ENCODE peak calls at places on chromosomes 12 and 14, in four cellular contexts. R is pancreas, W is thoracic aorta, B is left ventricle myocardium inferior. X is an unnamed sample.
A peak's percentile ranks its signal among the peaks of the same experiment; 100 is the strongest.

GRCh38 chr12:14768823-14769405 is 34.4 kb downstream of the WBP11 start:
- DNase-seq in R (peak; percentile 37), W (peak; percentile 7), B (no peak), X (no peak)

GRCh38 chr12:19893514-19893913 is 454.2 kb downstream of the AEBP2 start:
- DNase-seq in R (no peak), W (no peak), B (no peak), X (no peak)

GRCh38 chr14:69346710-69347109 is 51.4 kb downstream of the ERH start:
- DNase-seq in R (no peak), W (no peak), B (peak; percentile 29), X (no peak)

GRCh38 chr12:51622564-51622963 is 31.5 kb downstream of the SCN8A start:
- DNase-seq in R (no peak), W (no peak), B (no peak), X (no peak)

GRCh38 chr12:82651489-82651888 is 35.2 kb upstream of the TMTC2 start:
- DNase-seq in R (no peak), W (no peak), B (no peak), X (no peak)

GRCh38 chr12:90331262-90331661 is 622.6 kb upstream of the ATP2B1 start:
- DNase-seq in R (no peak), W (no peak), B (peak; percentile 12), X (no peak)

GRCh38 chr14:103724116-103724515 is 8.5 kb downstream of the ZFYVE21 start:
- DNase-seq in R (peak; percentile 79), W (no peak), B (peak; percentile 75), X (peak; percentile 94)

GRCh38 chr14:104356738-104357688 is 218.6 kb downstream of the KIF26A start:
- DNase-seq in R (no peak), W (no peak), B (no peak), X (peak; percentile 55)

GRCh38 chr14:94562019-94562418 is 777 bp downstream of the SERPINA4 start:
- DNase-seq in R (peak; percentile 3), W (no peak), B (no peak), X (peak; percentile 13)

GRCh38 chr14:94761999-94762377 is 7.9 kb downstream of the GSC start:
- DNase-seq in R (no peak), W (no peak), B (no peak), X (no peak)

GRCh38 chr14:63787995-63788946 is 60.4 kb upstream of the SGPP1 start:
- DNase-seq in R (no peak), W (no peak), B (no peak), X (no peak)

GRCh38 chr12:27733052-27733656 is 22.5 kb downstream of the MRPS35 start:
- DNase-seq in R (no peak), W (no peak), B (no peak), X (no peak)

GRCh38 chr14:49908433-49908782 is 15.5 kb downstream of the ARF6 start:
- DNase-seq in R (no peak), W (no peak), B (no peak), X (no peak)

GRCh38 chr14:85038526-85038925 is 491.4 kb upstream of the FLRT2 start:
- DNase-seq in R (no peak), W (no peak), B (no peak), X (no peak)

GRCh38 chr14:75301666-75302325 is 23.2 kb downstream of the FOS start:
- DNase-seq in R (no peak), W (no peak), B (peak; percentile 54), X (peak; percentile 60)

GRCh38 chr14:68047910-68048309 is 228.3 kb downstream of the RAD51B start:
- DNase-seq in R (no peak), W (no peak), B (no peak), X (no peak)

GRCh38 chr14:87108726-87109125 is 884.3 kb downstream of the GALC start:
- DNase-seq in R (no peak), W (no peak), B (no peak), X (no peak)

GRCh38 chr12:106986625-106987389 is at the start of gene MTERF2:
- DNase-seq in R (peak; percentile 96), W (peak; percentile 75), B (peak; percentile 95), X (peak; percentile 94)
- H3K27ac ChIP-seq in R (peak within 1 kb of the TSS; percentile 91), W (peak within 1 kb of the TSS; percentile 83), B (peak within 1 kb of the TSS; percentile 91), X (peak within 1 kb of the TSS; percentile 95)

GRCh38 chr12:774051-774614 is 21.8 kb downstream of the WNK1 start:
- DNase-seq in R (no peak), W (no peak), B (no peak), X (no peak)

GRCh38 chr12:780750-781379 is 28.5 kb downstream of the WNK1 start:
- DNase-seq in R (no peak), W (no peak), B (no peak), X (no peak)

GRCh38 chr12:778615-779014 is 26.2 kb downstream of the WNK1 start:
- DNase-seq in R (no peak), W (no peak), B (no peak), X (no peak)

GRCh38 chr12:779745-780734 is 27.7 kb downstream of the WNK1 start:
- DNase-seq in R (no peak), W (no peak), B (no peak), X (no peak)

GRCh38 chr12:777550-778047 is 25.2 kb downstream of the WNK1 start:
- DNase-seq in R (no peak), W (no peak), B (no peak), X (no peak)
- H3K4me1 ChIP-seq in R (peaks cover 17% of the 10 kb centered on the region), W (peaks cover 40% of the 10 kb centered on the region), B (peaks cover 98% of the 10 kb centered on the region), X (peaks cover 26% of the 10 kb centered on the region)

GRCh38 chr12:34126805-34127204 is 104.5 kb downstream of the ALG10 start:
- DNase-seq in R (no peak), W (no peak), B (no peak), X (no peak)
- H3K27ac ChIP-seq in R (no peak overlapping the region), W (no peak overlapping the region), B (peak overlapping the region; percentile 66), X (no peak overlapping the region)

DNA sequence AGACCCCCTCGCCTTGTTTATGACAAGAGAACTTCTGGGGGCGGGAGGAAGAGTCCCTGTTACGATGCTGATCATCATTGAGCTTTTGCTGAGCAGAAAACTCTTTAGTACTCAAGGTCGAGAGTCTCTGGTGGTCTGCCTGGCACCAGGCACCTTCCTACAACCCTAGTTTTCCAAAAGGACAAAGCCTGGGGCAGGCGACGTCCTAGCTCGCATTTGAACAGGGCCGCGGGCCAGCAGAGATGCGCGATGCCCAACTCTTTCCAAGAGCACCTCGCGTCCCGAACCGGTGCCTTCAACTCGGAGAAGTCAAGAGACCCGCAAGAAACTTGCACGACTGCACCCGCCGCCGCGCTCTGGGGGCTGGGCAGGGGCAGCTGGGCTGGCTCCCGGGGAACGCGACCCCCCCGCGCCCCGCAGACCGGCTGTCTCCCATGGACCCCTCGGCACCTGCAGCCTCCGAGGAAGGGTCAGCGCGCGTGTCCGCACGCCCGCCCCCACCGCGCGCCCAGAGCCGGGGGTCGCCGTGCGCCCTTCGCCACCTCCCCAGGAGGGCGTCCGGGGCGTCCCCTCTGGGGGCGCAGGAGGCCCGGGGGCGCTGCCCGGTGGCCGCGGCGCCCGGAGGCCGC is 377 bp upstream of the BCL7A start:
- DNase-seq in R (no peak), W (no peak), B (peak; percentile 32), X (no peak)
- H3K4me1 ChIP-seq in R (peaks cover 6% of the 10 kb centered on the region), W (peaks cover 11% of the 10 kb centered on the region), B (peaks cover 37% of the 10 kb centered on the region), X (peaks cover 17% of the 10 kb centered on the region)

GRCh38 chr14:34971381-34971780 is 11.4 kb upstream of the SRP54 start:
- DNase-seq in R (no peak), W (no peak), B (no peak), X (no peak)

GRCh38 chr14:34970665-34971064 is 12.1 kb upstream of the SRP54 start:
- DNase-seq in R (no peak), W (no peak), B (no peak), X (no peak)

GRCh38 chr14:34965912-34966311 is 16.9 kb upstream of the SRP54 start:
- DNase-seq in R (no peak), W (no peak), B (no peak), X (no peak)

GRCh38 chr14:34966413-34966812 is 16.4 kb upstream of the SRP54 start:
- DNase-seq in R (no peak), W (no peak), B (no peak), X (no peak)

GRCh38 chr14:34971801-34972200 is 11.0 kb upstream of the SRP54 start:
- DNase-seq in R (no peak), W (no peak), B (no peak), X (no peak)
- H3K27ac ChIP-seq in R (no peak overlapping the region), W (no peak overlapping the region), B (no peak overlapping the region), X (no peak overlapping the region)

GRCh38 chr14:83372271-83372670 is 1838.6 kb upstream of the SEL1L start:
- DNase-seq in R (no peak), W (no peak), B (no peak), X (no peak)
- H3K4me1 ChIP-seq in R (no peaks in the 10 kb centered on the region), W (no peaks in the 10 kb centered on the region), B (no peaks in the 10 kb centered on the region), X (no peaks in the 10 kb centered on the region)

DNA sequence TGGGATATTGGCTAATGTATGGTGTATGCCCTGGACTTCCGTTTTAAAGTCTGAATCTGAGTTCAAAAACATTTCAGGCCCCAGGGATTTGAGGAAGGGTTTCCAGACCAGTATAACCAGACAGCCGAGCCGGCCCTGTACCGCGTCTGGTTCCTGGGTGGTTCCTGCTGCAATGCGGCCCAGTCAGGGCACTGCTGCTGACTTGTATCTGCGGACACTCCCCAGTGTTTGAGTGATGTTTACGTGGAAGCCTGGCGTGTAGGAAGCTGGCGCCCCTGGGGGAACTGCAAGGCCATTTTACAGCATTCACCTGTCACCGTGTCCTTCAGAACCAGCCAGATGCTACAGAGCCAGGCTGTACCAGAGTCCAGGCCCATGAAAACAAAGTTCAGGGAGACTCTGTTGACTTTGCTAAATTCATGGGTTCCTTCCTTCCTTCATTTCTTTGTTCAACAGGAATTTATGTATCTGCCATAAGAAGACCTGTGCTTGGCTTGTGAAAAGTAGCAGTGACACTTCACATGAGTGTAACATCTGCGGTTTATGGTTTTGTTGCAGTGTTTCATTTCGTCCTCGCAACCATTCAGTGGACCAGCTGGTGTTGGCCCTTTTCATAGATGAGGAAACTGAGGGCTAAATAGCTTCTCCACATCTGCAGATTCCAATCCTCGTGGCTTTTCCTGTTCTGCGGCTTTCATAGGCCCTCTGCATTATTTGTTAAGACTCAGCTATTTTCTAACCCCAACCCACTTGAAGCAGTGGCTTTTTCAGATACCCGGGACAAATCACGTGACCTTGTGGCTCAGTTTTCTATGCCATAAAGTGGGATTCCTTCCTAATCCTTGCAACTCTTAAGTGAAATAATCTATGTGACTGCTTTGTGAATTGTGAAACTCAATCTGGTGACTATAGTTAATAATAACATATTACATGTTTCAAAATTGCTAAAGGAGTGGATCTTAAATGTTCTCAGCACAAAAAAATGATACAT is 16.9 kb downstream of the EML1 start:
- DNase-seq in R (peak; percentile 45), W (no peak), B (peak; percentile 52), X (peak; percentile 65)
- H3K27ac ChIP-seq in R (peak overlapping the region; percentile 43), W (no peak overlapping the region), B (peak overlapping the region; percentile 71), X (peak overlapping the region; percentile 65)

GRCh38 chr12:68786929-68787328 is 21.0 kb upstream of the MDM2 start:
- DNase-seq in R (no peak), W (no peak), B (no peak), X (no peak)

GRCh38 chr12:68789144-68789878 is 18.7 kb upstream of the MDM2 start:
- DNase-seq in R (peak; percentile 27), W (no peak), B (no peak), X (no peak)

GRCh38 chr12:68790081-68790951 is 17.7 kb upstream of the MDM2 start:
- DNase-seq in R (no peak), W (no peak), B (no peak), X (no peak)

GRCh38 chr12:68790952-68791234 is 17.1 kb upstream of the MDM2 start:
- DNase-seq in R (no peak), W (no peak), B (no peak), X (no peak)

GRCh38 chr12:68788554-68789143 is 19.3 kb upstream of the MDM2 start:
- DNase-seq in R (no peak), W (no peak), B (no peak), X (no peak)
- H3K4me1 ChIP-seq in R (peaks cover 8% of the 10 kb centered on the region), W (peaks cover 8% of the 10 kb centered on the region), B (peaks cover 14% of the 10 kb centered on the region), X (no peaks in the 10 kb centered on the region)

GRCh38 chr12:75481774-75482173 is 1.2 kb downstream of the GLIPR1 start:
- DNase-seq in R (no peak), W (no peak), B (no peak), X (no peak)
- H3K27ac ChIP-seq in R (no peak overlapping the region), W (peak overlapping the region; percentile 88), B (peak overlapping the region; percentile 68), X (peak overlapping the region; percentile 85)

X was measured in tibial artery.